ENCODE peak calls at places on chromosome 18, in seven cellular contexts. N is dorsolateral prefrontal cortex, F is DND-41, K is right lobe of liver, D is IMR-90, Z is PC-3, W is heart right ventricle. A is an unnamed sample.

GRCh38 chr18:56933472-56933871 is 213.4 kb upstream of the BOD1L2 start:
- DNase-seq in F (no peak), Z (peak; percentile 12), D (no peak), K (no peak), W (no peak), N (no peak), A (no peak)

GRCh38 chr18:905948-906415 is 1.3 kb downstream of the ADCYAP1 start:
- DNase-seq in W (no peak), F (no peak), N (no peak), K (no peak), D (no peak), Z (no peak), A (peak; percentile 27)

GRCh38 chr18:8656226-8656625 is 47.0 kb downstream of the RAB12 start:
- DNase-seq in K (no peak), N (no peak), W (no peak), F (no peak), Z (no peak), D (no peak), A (no peak)

GRCh38 chr18:44938396-44939036 is 257.8 kb downstream of the SETBP1 start:
- DNase-seq in N (no peak), Z (no peak), F (no peak), D (no peak), K (no peak), W (no peak), A (no peak)

GRCh38 chr18:51164327-51165290 is 32.9 kb downstream of the MEX3C start:
- DNase-seq in K (no peak), D (no peak), N (no peak), Z (no peak), W (no peak), F (no peak), A (no peak)

GRCh38 chr18:35029103-35029502 is 12.1 kb upstream of the MAPRE2 start:
- DNase-seq in N (no peak), K (no peak), F (no peak), Z (no peak), D (peak; percentile 69), W (peak; percentile 14), A (no peak)

GRCh38 chr18:5029622-5030021 is 167.4 kb downstream of the AKAIN1 start:
- DNase-seq in D (no peak), N (no peak), Z (no peak), W (no peak), F (no peak), K (no peak), A (no peak)

GRCh38 chr18:31104444-31104843 is 2.2 kb upstream of the DSC2 start:
- DNase-seq in K (no peak), D (no peak), W (no peak), Z (no peak), N (no peak), F (no peak), A (no peak)

GRCh38 chr18:49682301-49683190 is 120.7 kb downstream of the LIPG start:
- DNase-seq in Z (no peak), N (no peak), W (no peak), K (peak; percentile 84), D (peak; percentile 55), F (no peak), A (no peak)

GRCh38 chr18:58541789-58542425 is 87.0 kb downstream of the ALPK2 start:
- DNase-seq in N (no peak), F (no peak), D (peak; percentile 99), W (no peak), Z (peak; percentile 94), K (no peak), A (no peak)

GRCh38 chr18:58569490-58569911 is 59.4 kb downstream of the ALPK2 start:
- DNase-seq in Z (no peak), K (peak; percentile 71), W (no peak), F (no peak), D (no peak), N (no peak), A (no peak)

GRCh38 chr18:37272841-37273240 is 292.8 kb downstream of the CELF4 start:
- DNase-seq in Z (no peak), N (no peak), D (no peak), F (no peak), K (no peak), W (no peak), A (no peak)

GRCh38 chr18:23718731-23719130 is 29.5 kb downstream of the LAMA3 start:
- DNase-seq in F (no peak), N (no peak), Z (no peak), D (no peak), W (no peak), K (no peak), A (no peak)

GRCh38 chr18:512957-513356 is 12.5 kb upstream of the COLEC12 start:
- DNase-seq in K (no peak), N (no peak), W (no peak), Z (no peak), F (no peak), D (no peak), A (no peak)

GRCh38 chr18:29418136-29418535 is 1241.2 kb upstream of the CDH2 start:
- DNase-seq in Z (peak; percentile 69), D (peak; percentile 86), W (no peak), N (no peak), F (no peak), K (no peak), A (no peak)

GRCh38 chr18:23166863-23167531 is 31.7 kb downstream of the CABLES1 start:
- DNase-seq in W (peak; percentile 31), D (no peak), K (no peak), N (no peak), F (no peak), Z (no peak), A (no peak)

GRCh38 chr18:494602-494983 is 5.9 kb downstream of the COLEC12 start:
- DNase-seq in F (no peak), K (no peak), N (no peak), Z (no peak), W (no peak), D (peak; percentile 94), A (no peak)

GRCh38 chr18:48531979-48532378 is 6.9 kb upstream of the CTIF start:
- DNase-seq in W (no peak), F (no peak), N (no peak), K (no peak), D (no peak), Z (no peak), A (no peak)

GRCh38 chr18:9147440-9148238 is 11.1 kb downstream of the ANKRD12 start:
- DNase-seq in W (peak; percentile 37), Z (peak; percentile 78), N (peak; percentile 35), F (peak; percentile 31), D (peak; percentile 81), K (no peak), A (peak; percentile 16)

GRCh38 chr18:60663060-60663989 is 290.8 kb upstream of the MC4R start:
- DNase-seq in K (peak; percentile 40), D (no peak), N (no peak), W (no peak), F (no peak), Z (peak; percentile 75), A (no peak)

GRCh38 chr18:60671022-60671421 is 298.4 kb upstream of the MC4R start:
- DNase-seq in N (no peak), W (no peak), K (no peak), F (no peak), Z (no peak), D (no peak), A (no peak)

GRCh38 chr18:60664736-60665135 is 292.2 kb upstream of the MC4R start:
- DNase-seq in Z (no peak), K (no peak), N (no peak), D (no peak), F (no peak), W (no peak), A (no peak)

GRCh38 chr18:60667016-60667415 is 294.4 kb upstream of the MC4R start:
- DNase-seq in D (no peak), N (no peak), F (no peak), Z (no peak), W (no peak), K (no peak), A (no peak)

GRCh38 chr18:60668583-60668982 is 296.0 kb upstream of the MC4R start:
- DNase-seq in D (no peak), W (no peak), K (no peak), Z (peak; percentile 25), F (no peak), N (no peak), A (no peak)
- TF ChIP-seq CTCF in D (no peak), W (peak; percentile 24), K (no peak), Z (peak; percentile 54), F (peak; percentile 20), N (no peak), A (no peak)

GRCh38 chr18:61334951-61335736 is 1.9 kb downstream of the CDH20 start:
- DNase-seq in F (no peak), Z (no peak), D (no peak), K (no peak), N (peak; percentile 55), W (no peak), A (no peak)

GRCh38 chr18:61336766-61337165 is 3.5 kb downstream of the CDH20 start:
- DNase-seq in D (no peak), W (no peak), Z (no peak), F (no peak), N (peak; percentile 87), K (no peak), A (no peak)

GRCh38 chr18:61335737-61336555 is 2.7 kb downstream of the CDH20 start:
- DNase-seq in K (no peak), Z (no peak), F (no peak), N (no peak), D (no peak), W (no peak), A (no peak)

GRCh38 chr18:61340148-61340547 is 6.9 kb downstream of the CDH20 start:
- DNase-seq in K (no peak), Z (no peak), F (no peak), N (no peak), W (no peak), D (no peak), A (no peak)

DNA sequence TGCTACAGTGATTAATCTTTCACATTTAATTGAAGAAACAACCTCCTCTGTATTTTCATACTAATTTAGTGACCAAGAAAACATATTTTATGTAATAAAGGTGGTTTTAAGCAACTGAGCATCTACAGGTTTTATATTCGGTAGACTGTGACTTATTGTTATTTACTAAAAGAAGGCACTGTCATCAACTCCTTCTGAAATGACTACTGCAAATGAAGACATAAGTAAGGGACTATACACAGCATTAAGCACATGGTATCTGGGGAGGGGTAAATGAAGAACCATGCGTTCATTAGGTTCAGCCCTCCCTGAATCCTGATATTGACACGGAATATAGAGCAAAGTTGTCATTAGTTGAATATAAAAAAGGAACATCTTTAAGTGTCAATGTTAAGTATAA is 4.3 kb downstream of the CDH20 start:
- DNase-seq in Z (no peak), K (no peak), F (no peak), W (no peak), D (no peak), N (no peak), A (no peak)
- TF ChIP-seq CTCF in Z (no peak), K (no peak), F (no peak), W (no peak), D (no peak), N (no peak), A (no peak)

DNA sequence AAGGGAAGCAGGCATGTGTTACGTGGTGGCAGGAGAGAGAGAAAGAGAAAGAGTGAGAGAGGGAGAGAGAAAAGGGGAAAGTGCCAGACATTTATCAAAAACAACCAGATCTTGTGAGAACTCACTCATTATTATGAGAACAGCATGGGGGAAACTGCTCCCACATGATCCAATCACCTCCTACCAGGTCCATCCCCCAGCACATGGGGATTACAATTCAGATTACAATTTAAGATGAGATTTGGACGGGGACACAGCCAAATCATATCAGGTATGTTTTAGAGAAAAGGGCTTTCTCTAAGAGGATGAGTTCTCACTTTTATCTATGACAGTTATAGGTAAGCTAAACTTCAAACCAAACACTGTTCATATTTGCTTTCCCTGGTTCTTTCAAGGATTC is 597.3 kb upstream of the PIK3C3 start:
- DNase-seq in N (no peak), K (no peak), F (no peak), D (no peak), W (no peak), Z (no peak), A (no peak)
- TF ChIP-seq CTCF in N (no peak), K (no peak), F (no peak), D (no peak), W (no peak), Z (no peak), A (no peak)

GRCh38 chr18:54828986-54829385 is 709 bp downstream of the RAB27B start:
- DNase-seq in F (no peak), W (no peak), Z (no peak), D (no peak), N (no peak), K (no peak), A (no peak)
- TF ChIP-seq CTCF in F (no peak), W (no peak), Z (no peak), D (no peak), N (no peak), K (no peak), A (no peak)

A was measured in nephron progenitor cell.